ENCODE peak calls at places on chromosome 2, in eight cellular contexts. A is mucosa of descending colon; U is activated T-cell treated with anti-CD3 and anti-CD28 coated beads, Interleukin-2, amount 50 U/mL, for 4 hours; W is activated CD8-positive, alpha-beta T cell treated with anti-CD3 and anti-CD28 coated beads, Interleukin-2, amount 10 ng/mL, durations not matched to agents 7 days and 5 days; Z is right cardiac atrium; X is lower lobe of right lung; C is aorta; H is natural killer cell. J is an unnamed sample.

GRCh38 chr2:86788881-86789686 is 1.6 kb downstream of the CD8A start:
- ATAC-seq in A (no peak), U (no peak), W (no peak), Z (peak), X (no peak), C (no peak), H (no peak), J (no peak)

GRCh38 chr2:6995406-6996117 is 78.3 kb downstream of the RNF144A start:
- ATAC-seq in A (no peak), U (no peak), W (no peak), Z (peak), X (no peak), C (no peak), H (no peak), J (no peak)

GRCh38 chr2:138711812-138712211 is 68.4 kb downstream of the NXPH2 start:
- ATAC-seq in A (no peak), U (no peak), W (no peak), Z (peak), X (no peak), C (no peak), H (no peak), J (no peak)

GRCh38 chr2:18339326-18339725 is 221.1 kb downstream of the RDH14 start:
- ATAC-seq in A (no peak), U (no peak), W (no peak), Z (no peak), X (no peak), C (no peak), H (no peak), J (no peak)

GRCh38 chr2:37322368-37322767 is 2.3 kb downstream of the PRKD3 start:
- ATAC-seq in A (no peak), U (no peak), W (no peak), Z (no peak), X (no peak), C (no peak), H (no peak), J (no peak)

GRCh38 chr2:165633431-165633830 is 160.6 kb downstream of the GALNT3 start:
- ATAC-seq in A (no peak), U (no peak), W (no peak), Z (no peak), X (no peak), C (no peak), H (no peak), J (no peak)

GRCh38 chr2:39409697-39410389 is 27.2 kb downstream of the MAP4K3 start:
- ATAC-seq in A (no peak), U (no peak), W (no peak), Z (no peak), X (no peak), C (no peak), H (no peak), J (no peak)

GRCh38 chr2:58512878-58513277 is 271.8 kb upstream of the FANCL start:
- ATAC-seq in A (no peak), U (no peak), W (no peak), Z (no peak), X (no peak), C (no peak), H (no peak), J (no peak)

GRCh38 chr2:173523497-173523896 is 168.8 kb downstream of the CDCA7 start:
- ATAC-seq in A (no peak), U (no peak), W (no peak), Z (peak), X (no peak), C (peak), H (no peak), J (no peak)

GRCh38 chr2:202201220-202202160 is 36.9 kb downstream of the SUMO1 start:
- ATAC-seq in A (no peak), U (no peak), W (no peak), Z (peak), X (peak), C (no peak), H (no peak), J (no peak)

GRCh38 chr2:240936106-240936505 is 30.0 kb downstream of the CROCC2 start:
- ATAC-seq in A (no peak), U (no peak), W (no peak), Z (no peak), X (no peak), C (no peak), H (no peak), J (no peak)

J was measured in activated T-helper 17 cell treated with anti-CD3 and anti-CD28 coated beads, Interleukin-2, amount 50 U/mL, for 72 hours.